ENCODE peak calls at places on chromosomes 7 and 10, in six cellular contexts. T, G, Q, N, J and U are unnamed samples. For H3K4me1, the result is how much of the 10 kb centered on the place peaks cover.

GRCh38 chr7:157495594-157495993 is 158.8 kb downstream of the DNAJB6 start:
- DNase-seq in G (no peak), N (no peak), T (peak), J (no peak), Q (no peak), U (no peak)

GRCh38 chr7:121992046-121992445 is 119.1 kb downstream of the PTPRZ1 start:
- DNase-seq in Q (no peak), T (no peak), G (no peak), N (no peak), J (no peak), U (no peak)

GRCh38 chr7:99860281-99861127 is 16.3 kb downstream of the OR2AE1 start:
- DNase-seq in T (no peak), G (peak), Q (no peak), N (no peak), J (no peak), U (peak)

GRCh38 chr7:122412441-122412840 is 107.9 kb upstream of the FEZF1 start:
- DNase-seq in J (no peak), T (no peak), Q (no peak), N (no peak), G (no peak), U (no peak)

GRCh38 chr10:18738835-18739234 is 79.6 kb downstream of the ARL5B start:
- DNase-seq in Q (no peak), T (no peak), N (no peak), J (no peak), G (no peak), U (no peak)

GRCh38 chr7:70520604-70521003 is 611.3 kb upstream of the GALNT17 start:
- DNase-seq in G (peak), N (no peak), Q (no peak), T (no peak), J (no peak), U (no peak)

GRCh38 chr7:150969483-150969874 is 8.6 kb downstream of the KCNH2 start:
- DNase-seq in T (no peak), G (no peak), N (no peak), Q (no peak), J (no peak), U (no peak)

GRCh38 chr7:98119257-98119918 is 12.7 kb downstream of the LMTK2 start:
- DNase-seq in N (no peak), T (no peak), G (peak), J (no peak), Q (no peak), U (no peak)

GRCh38 chr10:102752266-102752930 is 8.7 kb downstream of the WBP1L start:
- DNase-seq in G (no peak), J (peak), T (no peak), Q (peak), N (no peak), U (peak)

GRCh38 chr7:50185951-50186697 is 93.1 kb upstream of the ZPBP start:
- DNase-seq in N (no peak), G (no peak), T (no peak), Q (no peak), J (no peak), U (no peak)

GRCh38 chr10:80699602-80700039 is 161.9 kb downstream of the SH2D4B start:
- DNase-seq in Q (peak), G (peak), N (peak), T (peak), J (peak), U (peak)

GRCh38 chr7:88927-89921 is 103.1 kb upstream of the FAM20C start:
- DNase-seq in G (no peak), Q (peak), N (no peak), J (no peak), T (no peak), U (peak)

GRCh38 chr7:135253851-135254815 is 20.5 kb downstream of the STRA8 start:
- DNase-seq in G (peak), T (peak), J (peak), N (peak), Q (peak), U (peak)

GRCh38 chr7:104973909-104974415 is 40.0 kb upstream of the KMT2E start:
- DNase-seq in N (no peak), G (no peak), J (no peak), T (no peak), Q (no peak), U (no peak)

GRCh38 chr10:68261132-68261856 is 29.4 kb upstream of the ATOH7 start:
- DNase-seq in J (peak), T (no peak), G (no peak), N (no peak), Q (no peak), U (no peak)

GRCh38 chr7:11642841-11643240 is 189.2 kb downstream of the THSD7A start:
- DNase-seq in T (no peak), G (no peak), J (no peak), N (no peak), Q (no peak), U (no peak)

GRCh38 chr10:275680-276079 is 140.4 kb downstream of the ZMYND11 start:
- DNase-seq in J (no peak), Q (no peak), T (no peak), N (no peak), G (no peak), U (no peak)

GRCh38 chr10:8360365-8360764 is 305.9 kb downstream of the GATA3 start:
- DNase-seq in J (no peak), T (no peak), N (no peak), G (no peak), Q (no peak), U (no peak)

GRCh38 chr10:49323896-49324270 is 24.9 kb downstream of the C10orf71 start:
- DNase-seq in N (no peak), Q (no peak), T (no peak), J (no peak), G (no peak), U (peak)

GRCh38 chr10:124155781-124156401 is 62.5 kb upstream of the CHST15 start:
- DNase-seq in G (no peak), J (no peak), T (peak), N (no peak), Q (no peak), U (peak)

GRCh38 chr10:55183993-55184392 is 383.0 kb upstream of the PCDH15 start:
- DNase-seq in N (no peak), T (no peak), Q (no peak), G (no peak), J (no peak), U (no peak)

GRCh38 chr10:127920319-127921074 is 13.6 kb downstream of the PTPRE start:
- DNase-seq in Q (no peak), G (no peak), T (no peak), J (no peak), N (no peak), U (no peak)

GRCh38 chr10:127922675-127923366 is 15.9 kb downstream of the PTPRE start:
- DNase-seq in N (peak), G (peak), J (peak), Q (peak), T (no peak), U (peak)

GRCh38 chr10:127922206-127922605 is 15.3 kb downstream of the PTPRE start:
- DNase-seq in J (no peak), Q (no peak), G (no peak), T (no peak), N (no peak), U (no peak)

GRCh38 chr10:127921075-127921750 is 14.3 kb downstream of the PTPRE start:
- DNase-seq in N (no peak), G (no peak), J (no peak), Q (no peak), T (no peak), U (no peak)

GRCh38 chr10:127921751-127922140 is 14.8 kb downstream of the PTPRE start:
- DNase-seq in N (no peak), J (no peak), Q (no peak), G (no peak), T (no peak), U (no peak)
- H3K4me1 ChIP-seq in N (half or more), J (under half), Q (under half), G (under half), T (under half), U (under half)

DNA sequence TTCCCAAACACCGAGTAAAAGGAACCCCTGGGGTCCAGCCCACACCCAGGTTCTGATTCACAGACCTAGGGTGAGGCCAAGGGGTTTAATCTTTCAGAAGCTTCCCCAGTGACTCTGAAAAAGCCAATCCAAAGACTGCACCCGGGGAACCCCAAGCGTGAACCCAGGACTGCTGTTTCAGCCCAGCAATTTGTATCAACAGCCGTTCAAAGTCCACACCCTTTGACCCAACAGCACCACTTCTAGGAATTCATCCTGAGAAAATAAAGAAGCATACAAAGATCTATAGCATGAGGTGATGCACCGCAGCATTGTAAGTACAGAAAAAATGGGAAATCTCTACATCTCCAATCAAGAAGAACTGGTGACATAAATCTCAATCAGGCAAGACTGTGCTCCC is 24.4 kb downstream of the DLG5 start:
- DNase-seq in N (no peak), G (no peak), J (no peak), Q (no peak), T (no peak), U (no peak)
- TF ChIP-seq POLR2A in N (no peak), G (no peak), J (no peak), Q (no peak), T (no peak), U (no peak)

GRCh38 chr10:114538544-114538906 is 119.5 kb downstream of the ABLIM1 start:
- DNase-seq in G (no peak), Q (no peak), T (no peak), N (no peak), J (peak), U (no peak)

GRCh38 chr10:114540191-114540590 is 117.9 kb downstream of the ABLIM1 start:
- DNase-seq in N (no peak), J (no peak), T (no peak), Q (no peak), G (no peak), U (no peak)

GRCh38 chr10:114541081-114541833 is 116.8 kb downstream of the ABLIM1 start:
- DNase-seq in J (peak), Q (peak), N (no peak), G (no peak), T (no peak), U (peak)

GRCh38 chr10:114539623-114540022 is 118.5 kb downstream of the ABLIM1 start:
- DNase-seq in T (no peak), J (no peak), Q (no peak), N (no peak), G (no peak), U (no peak)

GRCh38 chr10:114537791-114538543 is 120.1 kb downstream of the ABLIM1 start:
- DNase-seq in T (no peak), N (no peak), Q (no peak), G (no peak), J (no peak), U (no peak)
- H3K4me1 ChIP-seq in T (under half), N (under half), Q (under half), G (under half), J (under half), U (under half)

GRCh38 chr7:100888988-100889760 is at the start of gene UFSP1:
- DNase-seq in J (no peak), G (no peak), T (no peak), Q (no peak), N (peak), U (peak)

GRCh38 chr7:100889761-100890639 is 485 bp upstream of the UFSP1 start:
- DNase-seq in N (peak), G (peak), T (peak), Q (peak), J (peak), U (peak)

GRCh38 chr7:100887186-100887954 is 2.1 kb downstream of the UFSP1 start:
- DNase-seq in G (no peak), Q (no peak), J (peak), N (no peak), T (peak), U (no peak)

GRCh38 chr7:100887955-100888481 is 1.5 kb downstream of the UFSP1 start:
- DNase-seq in Q (no peak), J (no peak), T (peak), N (no peak), G (no peak), U (no peak)

DNA sequence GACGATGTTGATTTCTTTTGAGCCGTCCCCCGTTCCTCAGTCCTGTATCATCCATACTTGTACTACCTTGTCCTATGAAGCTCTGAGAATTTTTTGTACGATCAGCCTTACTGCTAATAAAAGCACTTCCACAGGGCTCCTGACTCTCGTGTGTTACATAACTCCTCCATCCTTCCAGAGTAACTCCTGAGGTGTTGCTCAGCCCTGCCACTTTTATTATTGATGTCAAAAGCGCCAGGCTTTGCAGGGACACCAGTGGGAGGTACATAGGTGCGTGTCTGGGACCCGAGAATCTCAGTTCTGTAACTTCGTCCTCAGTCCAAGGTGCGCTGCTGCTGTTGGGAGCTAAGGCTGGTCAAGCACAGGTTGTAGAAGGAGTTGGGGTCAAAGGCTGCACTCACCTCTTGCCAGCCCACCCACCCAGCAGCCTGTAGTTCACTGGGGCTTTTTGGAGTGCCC is 957 bp downstream of the UFSP1 start:
- DNase-seq in G (no peak), Q (no peak), T (no peak), N (no peak), J (no peak), U (no peak)
- TF ChIP-seq POLR2A in G (no peak), Q (no peak), T (no peak), N (no peak), J (no peak), U (no peak)

GRCh38 chr10:86663576-86664369 is 4.5 kb upstream of the LDB3 start:
- DNase-seq in T (peak), Q (no peak), N (no peak), G (no peak), J (no peak), U (peak)
- H3K4me1 ChIP-seq in T (under half), Q (under half), N (under half), G (under half), J (under half), U (half or more)

DNA sequence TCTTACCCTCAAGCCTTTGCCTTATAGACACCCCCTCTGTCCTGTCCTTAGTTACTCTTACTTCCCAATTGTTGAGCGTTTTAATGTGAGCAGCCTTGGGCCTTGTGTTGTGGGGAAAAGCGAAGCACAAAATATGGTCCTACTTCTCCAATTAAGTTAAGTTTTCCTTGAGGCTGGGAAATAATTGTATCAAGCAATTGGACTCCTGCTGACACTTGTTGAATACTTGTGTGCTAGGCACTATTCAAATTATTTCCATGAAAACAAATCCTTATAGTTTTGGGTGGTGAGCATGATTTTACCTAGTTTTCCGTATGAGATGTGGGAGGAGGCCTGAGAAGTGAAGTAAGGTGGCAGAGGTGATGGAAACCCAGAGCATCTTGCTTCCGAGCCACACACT is 5.4 kb upstream of the ZNF783 start:
- DNase-seq in N (no peak), J (no peak), T (no peak), G (no peak), Q (no peak), U (no peak)
- TF ChIP-seq POLR2A in N (no peak), J (no peak), T (no peak), G (no peak), Q (no peak), U (no peak)

GRCh38 chr10:35465601-35466140 is 129.4 kb downstream of the CCNY start:
- DNase-seq in N (no peak), T (no peak), Q (no peak), G (no peak), J (no peak), U (no peak)

GRCh38 chr10:35466170-35466569 is 129.9 kb downstream of the CCNY start:
- DNase-seq in G (no peak), J (no peak), T (no peak), N (no peak), Q (no peak), U (no peak)

GRCh38 chr10:35463878-35464277 is 127.6 kb downstream of the CCNY start:
- DNase-seq in J (no peak), N (no peak), Q (no peak), G (no peak), T (no peak), U (no peak)

GRCh38 chr10:35463105-35463867 is 127.0 kb downstream of the CCNY start:
- DNase-seq in Q (no peak), J (no peak), T (no peak), G (no peak), N (no peak), U (no peak)

GRCh38 chr10:35464805-35465456 is 128.6 kb downstream of the CCNY start:
- DNase-seq in Q (no peak), N (no peak), J (no peak), T (no peak), G (no peak), U (no peak)
- H3K4me1 ChIP-seq in Q (under half), N (under half), J (under half), T (half or more), G (under half), U (half or more)

DNA sequence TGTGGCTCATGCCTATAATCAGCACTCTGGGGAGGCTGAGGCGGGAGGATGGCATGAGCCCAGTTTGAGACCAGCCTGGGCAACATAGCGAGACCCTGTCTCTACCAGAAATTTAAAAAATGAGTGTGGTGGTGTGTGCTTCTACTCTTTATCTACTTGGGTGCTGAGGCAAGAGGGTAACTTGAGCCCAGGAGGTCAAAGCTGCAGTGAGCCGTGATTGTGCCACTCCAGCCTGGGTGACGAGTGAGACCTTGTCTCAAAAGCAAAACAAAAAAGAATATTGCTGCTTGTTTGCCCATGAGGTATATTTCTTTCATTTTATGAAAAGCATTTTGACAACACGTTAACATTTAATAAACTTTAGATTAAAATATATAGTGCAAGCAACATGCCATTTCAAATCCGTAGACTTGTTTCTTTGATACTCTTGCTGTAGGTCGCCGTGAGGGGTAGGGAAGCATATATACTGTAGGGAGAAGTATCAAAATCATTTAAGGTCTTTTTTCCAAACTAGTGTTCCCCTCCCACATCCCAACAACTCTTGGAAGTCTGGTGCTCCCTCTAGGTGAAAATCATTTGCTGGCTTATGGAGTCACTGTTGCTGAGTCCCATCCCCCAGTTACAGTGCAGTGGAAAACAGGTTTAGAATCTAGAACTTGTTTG is 4.3 kb upstream of the LSMEM1 start:
- DNase-seq in T (no peak), G (no peak), J (no peak), N (no peak), Q (no peak), U (no peak)
- TF ChIP-seq POLR2A in T (no peak), G (no peak), J (no peak), N (no peak), Q (no peak), U (no peak)

GRCh38 chr10:86962136-86962980 is 4.0 kb downstream of the SNCG start:
- DNase-seq in T (peak), G (no peak), Q (peak), J (peak), N (no peak), U (peak)
- H3K4me1 ChIP-seq in T (under half), G (half or more), Q (under half), J (under half), N (half or more), U (under half)